ENCODE peak calls at places on chromosomes 6 and 20, in eight cellular contexts. F is HS-27A; T is GM06990; X is stimulated activated CD4-positive, alpha-beta T cell treated with anti-CD3 and anti-CD28 coated beads, Interleukin-1b, Interleukin-23, amount 100 ng/mL, for 24 hours; I is fibroblast of lung; Y is stromal cell of bone marrow; E is NCI-H2029; C is dorsolateral prefrontal cortex. M is an unnamed sample.

GRCh38 chr20:34704177-34705007 is at the start of gene TP53INP2:
- DNase-seq in C (peak), T (peak), E (peak), X (peak), F (no peak), Y (peak), I (peak), M (peak)

GRCh38 chr6:20877008-20877937 is 343.0 kb downstream of the CDKAL1 start:
- DNase-seq in Y (peak), X (no peak), E (no peak), I (peak), C (no peak), F (peak), T (peak), M (no peak)

GRCh38 chr20:36792422-36792821 is 18.9 kb upstream of the DSN1 start:
- DNase-seq in F (peak), C (no peak), X (no peak), Y (no peak), E (no peak), I (peak), T (no peak), M (peak)

GRCh38 chr6:21522773-21523490 is 70.6 kb upstream of the SOX4 start:
- DNase-seq in Y (no peak), E (peak), F (no peak), X (no peak), T (no peak), C (no peak), I (no peak), M (peak)

GRCh38 chr20:61803903-61804804 is 261.5 kb downstream of the TAF4 start:
- DNase-seq in I (no peak), X (no peak), F (no peak), T (no peak), E (no peak), Y (no peak), C (peak), M (peak)

GRCh38 chr20:45509091-45509490 is 6.3 kb downstream of the SPINT3 start:
- DNase-seq in Y (no peak), F (no peak), I (no peak), X (no peak), E (no peak), C (no peak), T (no peak), M (no peak)

GRCh38 chr20:32976746-32977145 is 27.5 kb downstream of the SUN5 start:
- DNase-seq in C (no peak), I (no peak), E (no peak), T (no peak), Y (no peak), F (no peak), X (no peak), M (no peak)

GRCh38 chr6:158560787-158561246 is 926 bp downstream of the TMEM181 start:
- DNase-seq in X (no peak), F (no peak), E (no peak), I (peak), C (no peak), T (peak), Y (no peak), M (peak)

GRCh38 chr20:36447101-36447500 is 94.2 kb upstream of the MYL9 start:
- DNase-seq in X (no peak), T (no peak), I (no peak), C (no peak), E (no peak), F (no peak), Y (no peak), M (no peak)

GRCh38 chr20:41085606-41086005 is 51.7 kb upstream of the PLCG1 start:
- DNase-seq in C (no peak), Y (no peak), F (no peak), E (no peak), X (no peak), T (no peak), I (no peak), M (no peak)

GRCh38 chr20:42959996-42960395 is 229.7 kb downstream of the PTPRT start:
- DNase-seq in Y (no peak), T (no peak), I (no peak), E (no peak), X (no peak), C (no peak), F (no peak), M (no peak)